ENCODE peak calls at places on chromosomes 1 and 21, in five cellular contexts. I is ovary, X is astrocyte, K is tibial nerve, Y is heart right ventricle. Z is an unnamed sample.

GRCh38 chr1:33255347-33256311 is 663 bp upstream of the ZNF362 start:
- DNase-seq in I (peak; percentile 60), X (peak; percentile 32), K (peak; percentile 58), Y (peak; percentile 76), Z (peak; percentile 93)

GRCh38 chr1:65020774-65021173 is 54.4 kb upstream of the JAK1 start:
- DNase-seq in I (no peak), X (no peak), K (no peak), Y (no peak), Z (no peak)

GRCh38 chr1:41695118-41695517 is 210.6 kb upstream of the EDN2 start:
- DNase-seq in I (no peak), X (no peak), K (no peak), Y (peak; percentile 75), Z (peak; percentile 78)

GRCh38 chr1:215794151-215794550 is 227.0 kb downstream of the KCTD3 start:
- DNase-seq in I (no peak), X (no peak), K (no peak), Y (no peak), Z (no peak)

GRCh38 chr1:64043976-64044375 is 159.4 kb upstream of the UBE2U start:
- DNase-seq in I (no peak), X (peak; percentile 81), K (no peak), Y (no peak), Z (no peak)

GRCh38 chr1:76830373-76830772 is 36.9 kb upstream of the ST6GALNAC5 start:
- DNase-seq in I (no peak), X (no peak), K (no peak), Y (no peak), Z (no peak)

GRCh38 chr1:201190624-201191051 is at the start of gene IGFN1:
- DNase-seq in I (no peak), X (no peak), K (no peak), Y (no peak), Z (no peak)

GRCh38 chr1:95095833-95096217 is 21.3 kb upstream of the TLCD4 start:
- DNase-seq in I (no peak), X (no peak), K (no peak), Y (no peak), Z (no peak)

GRCh38 chr1:201648066-201648910 is 109.4 kb downstream of the NAV1 start:
- DNase-seq in I (peak; percentile 50), X (peak; percentile 55), K (peak; percentile 25), Y (peak; percentile 80), Z (peak; percentile 45)

GRCh38 chr21:29407571-29407970 is 108.8 kb downstream of the BACH1 start:
- DNase-seq in I (no peak), X (no peak), K (no peak), Y (no peak), Z (no peak)

DNA sequence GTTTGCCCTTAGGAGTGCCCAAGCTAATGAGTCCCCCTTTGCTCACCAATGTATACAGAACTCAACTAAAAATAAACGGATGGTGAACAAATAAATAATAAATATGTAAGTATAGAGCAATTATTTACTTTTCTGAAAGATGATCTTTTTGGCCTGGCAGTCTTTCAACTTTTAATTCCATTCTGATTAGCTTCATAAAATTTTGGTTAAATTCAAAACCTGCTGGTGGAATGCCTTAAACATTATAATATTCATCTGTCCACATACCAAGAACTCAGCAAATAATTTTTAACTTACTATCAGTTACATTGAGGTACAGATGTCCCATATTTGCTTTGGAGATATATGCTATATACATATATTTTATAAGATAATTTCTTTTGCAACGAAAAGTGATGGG is 204.3 kb downstream of the APP start:
- DNase-seq in I (no peak), X (no peak), K (no peak), Y (no peak), Z (no peak)
- H3K4me1 ChIP-seq in I (no peaks in the 10 kb centered on the region), X (peaks cover 12% of the 10 kb centered on the region), K (peaks cover 5% of the 10 kb centered on the region), Y (peaks cover 20% of the 10 kb centered on the region), Z (peaks cover 11% of the 10 kb centered on the region)

GRCh38 chr1:111504097-111504496 is 664 bp upstream of the ADORA3 start:
- DNase-seq in I (no peak), X (no peak), K (no peak), Y (no peak), Z (no peak)

GRCh38 chr1:111506561-111506960 is 3.1 kb upstream of the ADORA3 start:
- DNase-seq in I (no peak), X (no peak), K (no peak), Y (no peak), Z (no peak)

GRCh38 chr1:111507411-111508201 is 4.2 kb upstream of the ADORA3 start:
- DNase-seq in I (peak; percentile 70), X (peak; percentile 31), K (peak; percentile 63), Y (peak; percentile 73), Z (peak; percentile 85)

GRCh38 chr1:111505641-111506119 is 2.2 kb upstream of the ADORA3 start:
- DNase-seq in I (no peak), X (no peak), K (no peak), Y (no peak), Z (peak; percentile 62)

GRCh38 chr1:111503585-111504060 is at the start of the genes ADORA3 and TMIGD3:
- DNase-seq in I (no peak), X (no peak), K (no peak), Y (no peak), Z (no peak)
- H3K4me1 ChIP-seq in I (peaks cover 5% of the 10 kb centered on the region), X (peaks cover 11% of the 10 kb centered on the region), K (peaks cover 28% of the 10 kb centered on the region), Y (peaks cover 15% of the 10 kb centered on the region), Z (peaks cover 15% of the 10 kb centered on the region)

GRCh38 chr1:245788886-245789285 is 634.1 kb downstream of the KIF26B start:
- DNase-seq in I (no peak), X (no peak), K (no peak), Y (no peak), Z (no peak)

GRCh38 chr1:245785433-245785832 is 630.6 kb downstream of the KIF26B start:
- DNase-seq in I (no peak), X (no peak), K (no peak), Y (no peak), Z (no peak)

GRCh38 chr1:245791410-245792312 is 636.9 kb downstream of the KIF26B start:
- DNase-seq in I (no peak), X (no peak), K (no peak), Y (peak; percentile 9), Z (no peak)

GRCh38 chr1:245788269-245788668 is 633.5 kb downstream of the KIF26B start:
- DNase-seq in I (no peak), X (peak; percentile 99), K (no peak), Y (no peak), Z (no peak)

GRCh38 chr1:245790441-245790840 is 635.7 kb downstream of the KIF26B start:
- DNase-seq in I (no peak), X (peak; percentile 93), K (no peak), Y (no peak), Z (no peak)
- H3K4me1 ChIP-seq in I (no peaks in the 10 kb centered on the region), X (peaks cover 28% of the 10 kb centered on the region), K (no peaks in the 10 kb centered on the region), Y (peaks cover 13% of the 10 kb centered on the region), Z (no peaks in the 10 kb centered on the region)

GRCh38 chr1:38003261-38004250 is 1.8 kb downstream of the FHL3 start:
- DNase-seq in I (no peak), X (no peak), K (no peak), Y (no peak), Z (no peak)

GRCh38 chr1:38009088-38009840 is 3.3 kb upstream of the UTP11 start:
- DNase-seq in I (no peak), X (peak; percentile 63), K (no peak), Y (no peak), Z (no peak)

GRCh38 chr1:38004284-38005101 is 821 bp downstream of the FHL3 start:
- DNase-seq in I (no peak), X (no peak), K (no peak), Y (peak; percentile 17), Z (no peak)

GRCh38 chr1:38006008-38006828 is 904 bp upstream of the FHL3 start:
- DNase-seq in I (no peak), X (no peak), K (no peak), Y (peak; percentile 75), Z (peak; percentile 22)

DNA sequence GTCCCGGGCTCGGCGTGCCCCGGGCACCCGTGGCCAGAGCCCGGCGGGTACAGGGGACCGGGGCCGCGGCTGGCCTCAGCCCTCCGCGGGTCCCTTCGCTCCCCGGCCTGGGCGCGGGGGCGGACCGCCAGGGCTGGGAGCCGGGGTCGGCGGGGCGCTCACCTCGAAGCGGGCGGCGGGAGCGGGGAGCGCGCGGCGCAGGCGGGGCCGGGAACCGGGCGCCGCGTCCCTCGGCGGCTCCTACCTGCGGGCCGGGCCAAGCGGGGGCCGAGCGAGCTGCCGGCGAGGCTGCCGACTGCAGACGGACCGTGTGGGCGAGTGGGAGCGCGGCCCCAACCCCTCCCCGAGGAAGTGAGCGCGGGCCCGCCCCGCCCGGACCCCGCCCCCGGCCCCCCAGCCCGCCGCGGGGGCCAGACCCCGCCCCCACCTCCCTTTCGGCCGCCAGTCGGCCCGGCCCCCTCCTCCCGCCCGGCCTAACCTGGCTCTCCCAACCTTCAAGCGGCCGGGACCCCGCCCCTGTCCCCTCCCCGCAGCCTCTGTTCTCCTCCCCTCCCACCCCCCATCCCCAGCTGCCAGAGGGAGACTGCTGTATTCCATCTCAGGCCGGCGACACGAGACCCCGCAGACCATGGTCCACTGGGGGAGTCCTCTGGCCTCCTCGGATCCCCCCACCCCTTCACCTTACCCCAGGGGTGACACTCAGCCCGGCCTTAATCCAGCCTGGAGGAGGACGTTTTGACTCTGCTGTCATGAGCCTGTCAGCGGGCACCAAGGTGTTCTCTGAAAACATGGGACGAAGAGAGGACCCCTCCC is at the start of gene FHL3:
- DNase-seq in I (peak; percentile 67), X (peak; percentile 35), K (no peak), Y (peak; percentile 76), Z (no peak)
- H3K4me1 ChIP-seq in I (peaks cover 14% of the 10 kb centered on the region), X (peaks cover 41% of the 10 kb centered on the region), K (peaks cover 31% of the 10 kb centered on the region), Y (peaks cover 29% of the 10 kb centered on the region), Z (peaks cover 28% of the 10 kb centered on the region)

GRCh38 chr1:225996946-225997545 is 2.1 kb downstream of the SDE2 start:
- DNase-seq in I (no peak), X (peak; percentile 10), K (no peak), Y (no peak), Z (no peak)

GRCh38 chr1:225999912-226000337 is 782 bp upstream of the SDE2 start:
- DNase-seq in I (no peak), X (peak; percentile 5), K (no peak), Y (no peak), Z (no peak)

GRCh38 chr1:226001088-226001487 is 1.9 kb upstream of the SDE2 start:
- DNase-seq in I (no peak), X (no peak), K (no peak), Y (no peak), Z (no peak)

GRCh38 chr1:225999227-225999911 is at the start of gene SDE2:
- DNase-seq in I (peak; percentile 100), X (peak; percentile 92), K (peak; percentile 99), Y (peak; percentile 100), Z (peak; percentile 100)

GRCh38 chr1:225998560-225999226 is 450 bp downstream of the SDE2 start:
- DNase-seq in I (no peak), X (peak; percentile 57), K (no peak), Y (no peak), Z (no peak)
- H3K4me1 ChIP-seq in I (peaks cover 2% of the 10 kb centered on the region), X (peaks cover 18% of the 10 kb centered on the region), K (peaks cover 16% of the 10 kb centered on the region), Y (peaks cover 41% of the 10 kb centered on the region), Z (peaks cover 42% of the 10 kb centered on the region)

Z was measured in adrenal gland.